ENCODE peak calls at places on chromosomes 6 and 20, in ten cellular contexts. W is IMR-90; X is heart right ventricle; E is ovary; B is endodermal cell; K is naive thymus-derived CD4-positive, alpha-beta T cell; G is neural progenitor cell; S is gastrocnemius medialis; Y is OCI-LY7; D is stomach. A is an unnamed sample.
A peak's percentile ranks its signal among the peaks of the same experiment; 100 is the strongest.

GRCh38 chr6:47787620-47788497 is 6.0 kb downstream of the OPN5 start:
- DNase-seq in S (peak; percentile 14), W (peak; percentile 51), Y (peak; percentile 73), E (peak; percentile 53), G (peak; percentile 79), X (peak; percentile 29), K (peak; percentile 52), B (peak; percentile 84), D (peak; percentile 69), A (no peak)

GRCh38 chr6:129203190-129203900 is 320.4 kb downstream of the LAMA2 start:
- DNase-seq in B (no peak), D (no peak), K (no peak), Y (no peak), S (no peak), G (no peak), E (no peak), X (no peak), W (no peak), A (no peak)

GRCh38 chr20:33518071-33518470 is 28.2 kb downstream of the CBFA2T2 start:
- DNase-seq in D (no peak), Y (no peak), S (no peak), X (no peak), K (no peak), G (peak; percentile 33), E (no peak), B (no peak), W (peak; percentile 75), A (no peak)

GRCh38 chr6:169858935-169859351 is 107.5 kb downstream of the ERMARD start:
- DNase-seq in G (no peak), W (no peak), K (no peak), X (no peak), E (no peak), B (peak; percentile 31), S (no peak), Y (no peak), D (peak; percentile 23), A (peak; percentile 83)

GRCh38 chr6:101294676-101295075 is 98.8 kb upstream of the GRIK2 start:
- DNase-seq in D (no peak), E (no peak), W (no peak), Y (no peak), S (no peak), K (no peak), B (no peak), X (no peak), G (no peak), A (no peak)

GRCh38 chr6:35448191-35448590 is 3.9 kb upstream of the FANCE start:
- DNase-seq in E (no peak), B (no peak), K (no peak), G (no peak), X (no peak), S (no peak), D (no peak), W (no peak), Y (no peak), A (no peak)

GRCh38 chr6:137872071-137872470 is 5.0 kb downstream of the TNFAIP3 start:
- DNase-seq in B (no peak), W (peak; percentile 47), G (no peak), E (no peak), Y (no peak), K (no peak), S (no peak), X (no peak), D (no peak), A (no peak)

GRCh38 chr20:1474817-1475603 is 8.4 kb upstream of the NSFL1C start:
- DNase-seq in E (no peak), D (no peak), W (no peak), K (no peak), S (no peak), X (no peak), G (no peak), Y (peak; percentile 11), B (peak; percentile 71), A (no peak)

GRCh38 chr6:81751388-81752083 is 945 bp downstream of the TENT5A start:
- DNase-seq in S (peak; percentile 63), K (peak; percentile 46), Y (no peak), W (peak; percentile 38), D (peak; percentile 75), X (peak; percentile 53), B (peak; percentile 76), G (peak; percentile 62), E (peak; percentile 77), A (no peak)

GRCh38 chr6:45650527-45651135 is 272.9 kb upstream of the SUPT3H start:
- DNase-seq in G (no peak), B (no peak), K (no peak), X (no peak), D (no peak), S (no peak), W (peak; percentile 94), E (no peak), Y (no peak), A (no peak)

GRCh38 chr6:152727507-152727906 is 23.1 kb upstream of the VIP start:
- DNase-seq in W (no peak), D (no peak), S (no peak), E (no peak), Y (no peak), K (no peak), X (no peak), G (peak; percentile 50), B (peak; percentile 63), A (no peak)

GRCh38 chr6:44224154-44224977 is 971 bp downstream of the SLC29A1 start:
- DNase-seq in B (no peak), K (no peak), X (no peak), W (peak; percentile 8), G (no peak), E (no peak), S (no peak), Y (peak; percentile 74), D (no peak), A (no peak)

GRCh38 chr6:31899215-31899614 is 1.7 kb upstream of the EHMT2 start:
- DNase-seq in X (no peak), S (no peak), D (no peak), W (no peak), B (no peak), G (no peak), K (no peak), E (no peak), Y (no peak), A (no peak)

GRCh38 chr6:131813991-131814390 is 6.2 kb downstream of the ENPP1 start:
- DNase-seq in W (no peak), S (no peak), Y (no peak), E (no peak), G (no peak), X (no peak), D (no peak), B (no peak), K (no peak), A (no peak)

GRCh38 chr20:57464642-57465211 is 60.2 kb downstream of the CTCFL start:
- DNase-seq in W (no peak), G (no peak), K (no peak), S (peak; percentile 44), Y (peak; percentile 60), D (no peak), X (no peak), E (no peak), B (no peak), A (no peak)

GRCh38 chr6:150766201-150766997 is 99.1 kb upstream of the MTHFD1L start:
- DNase-seq in Y (no peak), X (no peak), G (peak; percentile 38), E (peak; percentile 76), B (no peak), S (no peak), K (no peak), W (no peak), D (no peak), A (no peak)
- H3K27ac ChIP-seq in Y (peak overlapping the region; percentile 58), X (no peak overlapping the region), G (no peak overlapping the region), E (no peak overlapping the region), B (peak overlapping the region; percentile 47), S (no peak overlapping the region), K (no peak overlapping the region), W (no peak overlapping the region), D (no peak overlapping the region), A (no peak overlapping the region)

GRCh38 chr6:141403827-141404226 is 728.9 kb upstream of the GJE1 start:
- DNase-seq in D (no peak), K (no peak), E (no peak), S (no peak), W (no peak), X (no peak), G (no peak), B (no peak), Y (no peak), A (no peak)
- H3K4me3 ChIP-seq in D (no peak overlapping the region), K (no peak overlapping the region), E (no peak overlapping the region), S (peak overlapping the region; percentile 44), W (no peak overlapping the region), X (peak overlapping the region; percentile 49), G (no peak overlapping the region), B (no peak overlapping the region), Y (no peak overlapping the region), A (no peak overlapping the region)

GRCh38 chr20:8807480-8808179 is 261.3 kb upstream of the PLCB4 start:
- DNase-seq in K (no peak), E (no peak), W (no peak), D (no peak), X (no peak), G (no peak), S (no peak), Y (no peak), B (no peak), A (no peak)
- H3K27ac ChIP-seq in K (no peak overlapping the region), E (no peak overlapping the region), W (no peak overlapping the region), D (no peak overlapping the region), X (no peak overlapping the region), G (no peak overlapping the region), S (no peak overlapping the region), Y (no peak overlapping the region), B (no peak overlapping the region), A (no peak overlapping the region)

DNA sequence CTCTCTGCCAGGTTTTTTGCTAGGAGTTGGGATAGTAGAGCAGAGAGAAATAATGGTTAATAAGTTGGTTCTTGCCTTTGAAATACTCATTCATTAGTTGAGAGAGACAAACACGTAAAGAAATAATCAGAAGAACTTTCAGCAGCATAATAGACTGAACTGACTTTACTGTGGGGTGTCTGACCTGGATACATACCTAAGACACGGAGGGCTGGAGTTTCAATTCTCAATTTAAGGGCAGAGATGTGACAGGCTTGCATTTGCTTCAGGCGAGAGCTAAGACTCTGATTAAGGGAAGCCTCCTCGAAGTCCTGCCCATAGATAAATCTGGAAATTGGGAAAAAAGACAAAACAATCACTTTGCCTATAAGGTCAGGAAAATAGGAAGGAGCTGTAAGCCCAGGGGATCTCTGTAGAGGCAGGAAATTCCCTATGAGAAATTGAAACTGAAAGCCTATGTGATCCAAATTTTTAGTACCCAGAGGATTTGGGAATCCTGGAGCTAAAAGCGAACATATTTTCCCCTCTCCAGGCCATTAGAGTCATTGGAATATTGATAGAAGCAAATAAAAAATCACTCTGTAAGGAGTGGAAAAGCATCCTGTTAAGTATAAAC is 276.8 kb downstream of the PHACTR1 start:
- DNase-seq in K (no peak), D (no peak), E (no peak), S (no peak), B (no peak), G (no peak), X (no peak), Y (no peak), W (no peak), A (no peak)
- H3K4me3 ChIP-seq in K (no peak overlapping the region), D (no peak overlapping the region), E (no peak overlapping the region), S (peak overlapping the region; percentile 22), B (no peak overlapping the region), G (no peak overlapping the region), X (peak overlapping the region; percentile 35), Y (no peak overlapping the region), W (no peak overlapping the region), A (peak overlapping the region; percentile 9)

GRCh38 chr20:50691585-50692552 is 527 bp upstream of the RIPOR3 start:
- DNase-seq in S (no peak), X (no peak), W (peak; percentile 69), G (peak; percentile 60), D (no peak), E (no peak), K (no peak), Y (no peak), B (peak; percentile 67), A (no peak)
- H3K27ac ChIP-seq in S (peak overlapping the region; percentile 73), X (peak overlapping the region; percentile 48), W (peak overlapping the region; percentile 54), G (no peak overlapping the region), D (peak overlapping the region; percentile 61), E (peak overlapping the region; percentile 72), K (no peak overlapping the region), Y (no peak overlapping the region), B (no peak overlapping the region), A (peak overlapping the region; percentile 78)